ENCODE peak calls at places on chromosomes 11 and 22, in ten cellular contexts. V is H7; A is testis; G is stimulated activated CD8-positive, alpha-beta memory T cell treated with anti-CD3 and anti-CD28 coated beads, Interleukin-15, amount 100 ng/mL, for 1 hour; E is HT1080; Q is mammary epithelial cell; S is NCI-H1092 treated with DMSO at 0.1 percent for 48 hours; D is HCEC 1CT; K is cortex of kidney; X is SK-N-DZ. L is an unnamed sample.
A peak's percentile ranks its signal among the peaks of the same experiment; 100 is the strongest.

GRCh38 chr11:63609536-63609935 is 4.7 kb downstream of the PLAAT3 start:
- DNase-seq in V (no peak), A (peak; percentile 58), G (no peak), E (peak; percentile 48), Q (no peak), S (peak; percentile 43), D (no peak), K (no peak), X (no peak), L (no peak)

GRCh38 chr22:42833104-42833503 is 24.0 kb downstream of the ARFGAP3 start:
- DNase-seq in V (no peak), A (no peak), G (no peak), E (no peak), Q (no peak), S (no peak), D (no peak), K (no peak), X (no peak), L (no peak)

GRCh38 chr22:38213319-38214247 is 11.8 kb downstream of the MAFF start:
- DNase-seq in V (no peak), A (no peak), G (no peak), E (no peak), Q (no peak), S (no peak), D (no peak), K (no peak), X (no peak), L (no peak)

GRCh38 chr11:111540921-111541208 is 345 bp downstream of the LAYN start:
- DNase-seq in V (no peak), A (peak; percentile 16), G (no peak), E (no peak), Q (no peak), S (no peak), D (no peak), K (no peak), X (no peak), L (no peak)

GRCh38 chr11:21658654-21659193 is 534.2 kb upstream of the ANO5 start:
- DNase-seq in V (no peak), A (no peak), G (no peak), E (no peak), Q (no peak), S (no peak), D (no peak), K (no peak), X (no peak), L (no peak)

GRCh38 chr11:120714448-120714847 is 202.9 kb downstream of the GRIK4 start:
- DNase-seq in V (no peak), A (no peak), G (no peak), E (peak; percentile 69), Q (no peak), S (no peak), D (peak; percentile 18), K (no peak), X (no peak), L (no peak)

GRCh38 chr11:45860764-45861510 is 13.7 kb downstream of the CRY2 start:
- DNase-seq in V (no peak), A (no peak), G (no peak), E (no peak), Q (no peak), S (no peak), D (no peak), K (no peak), X (no peak), L (no peak)

GRCh38 chr11:90874281-90874680 is 651.4 kb upstream of the CHORDC1 start:
- DNase-seq in V (no peak), A (no peak), G (no peak), E (no peak), Q (peak; percentile 74), S (no peak), D (no peak), K (no peak), X (no peak), L (no peak)

GRCh38 chr11:76010051-76010450 is 195.0 kb downstream of the UVRAG start:
- DNase-seq in V (no peak), A (no peak), G (no peak), E (no peak), Q (no peak), S (no peak), D (no peak), K (no peak), X (no peak), L (no peak)

GRCh38 chr11:115623021-115623451 is 118.8 kb upstream of the CADM1 start:
- DNase-seq in V (no peak), A (peak; percentile 54), G (no peak), E (peak; percentile 93), Q (peak; percentile 68), S (no peak), D (peak; percentile 58), K (no peak), X (no peak), L (no peak)

GRCh38 chr11:125005491-125005890 is 51.5 kb downstream of the CCDC15 start:
- DNase-seq in V (no peak), A (no peak), G (no peak), E (no peak), Q (no peak), S (no peak), D (no peak), K (no peak), X (no peak), L (no peak)

GRCh38 chr11:68690671-68691401 is 6.5 kb downstream of the GAL start:
- DNase-seq in V (peak; percentile 51), A (no peak), G (no peak), E (no peak), Q (no peak), S (no peak), D (no peak), K (no peak), X (no peak), L (no peak)

GRCh38 chr22:17951315-17951714 is 73.0 kb downstream of the MICAL3 start:
- DNase-seq in V (no peak), A (no peak), G (no peak), E (no peak), Q (no peak), S (no peak), D (no peak), K (no peak), X (no peak), L (no peak)

GRCh38 chr11:68532719-68533369 is 72.3 kb downstream of the PPP6R3 start:
- DNase-seq in V (no peak), A (no peak), G (no peak), E (no peak), Q (no peak), S (no peak), D (no peak), K (no peak), X (no peak), L (no peak)

GRCh38 chr22:26952004-26952403 is 294.6 kb downstream of the MIAT start:
- DNase-seq in V (no peak), A (no peak), G (no peak), E (no peak), Q (no peak), S (no peak), D (no peak), K (no peak), X (no peak), L (no peak)

GRCh38 chr11:86688398-86689179 is 16.2 kb upstream of the ME3 start:
- DNase-seq in V (no peak), A (no peak), G (no peak), E (peak; percentile 77), Q (no peak), S (no peak), D (peak; percentile 90), K (no peak), X (no peak), L (no peak)

GRCh38 chr22:40405178-40406062 is 35.0 kb downstream of the SGSM3 start:
- DNase-seq in V (peak; percentile 49), A (no peak), G (no peak), E (no peak), Q (no peak), S (no peak), D (no peak), K (no peak), X (no peak), L (no peak)

GRCh38 chr11:111422494-111423249 is 43.6 kb upstream of the POU2AF1 start:
- DNase-seq in V (peak; percentile 77), A (peak; percentile 78), G (peak; percentile 14), E (peak; percentile 34), Q (no peak), S (peak; percentile 87), D (no peak), K (no peak), X (peak; percentile 47), L (peak; percentile 71)

GRCh38 chr11:68043349-68044144 is 4.7 kb downstream of the TCIRG1 start:
- DNase-seq in V (peak; percentile 78), A (no peak), G (no peak), E (no peak), Q (no peak), S (peak; percentile 57), D (no peak), K (no peak), X (peak; percentile 73), L (no peak)

GRCh38 chr11:127110542-127110941 is 110.0 kb upstream of the KIRREL3 start:
- DNase-seq in V (no peak), A (no peak), G (no peak), E (no peak), Q (no peak), S (no peak), D (no peak), K (no peak), X (no peak), L (no peak)

GRCh38 chr11:36258730-36259360 is 30.4 kb downstream of the COMMD9 start:
- DNase-seq in V (peak; percentile 86), A (peak; percentile 77), G (no peak), E (peak; percentile 63), Q (peak; percentile 35), S (peak; percentile 35), D (peak; percentile 85), K (no peak), X (peak; percentile 78), L (peak; percentile 68)

GRCh38 chr22:37659066-37659896 is 758 bp downstream of the PDXP start:
- DNase-seq in V (no peak), A (peak; percentile 59), G (no peak), E (no peak), Q (no peak), S (peak; percentile 9), D (no peak), K (no peak), X (no peak), L (no peak)

GRCh38 chr11:91972665-91973266 is 251.9 kb upstream of the FAT3 start:
- DNase-seq in V (no peak), A (no peak), G (no peak), E (no peak), Q (no peak), S (no peak), D (no peak), K (no peak), X (no peak), L (no peak)

GRCh38 chr11:1163911-1164735 is 6.4 kb downstream of the MUC5AC start:
- DNase-seq in V (peak; percentile 63), A (no peak), G (no peak), E (no peak), Q (no peak), S (no peak), D (no peak), K (no peak), X (no peak), L (no peak)

GRCh38 chr11:35488117-35488516 is 37.3 kb downstream of the PAMR1 start:
- DNase-seq in V (no peak), A (no peak), G (no peak), E (no peak), Q (no peak), S (no peak), D (peak; percentile 2), K (no peak), X (no peak), L (no peak)

GRCh38 chr22:20654343-20655208 is 119.3 kb upstream of the SERPIND1 start:
- DNase-seq in V (no peak), A (peak; percentile 7), G (no peak), E (no peak), Q (no peak), S (no peak), D (no peak), K (no peak), X (no peak), L (peak; percentile 3)

GRCh38 chr11:61745796-61746653 is 6.4 kb upstream of the MYRF start:
- DNase-seq in V (no peak), A (peak; percentile 69), G (no peak), E (no peak), Q (no peak), S (no peak), D (no peak), K (no peak), X (peak; percentile 54), L (no peak)

GRCh38 chr11:17526326-17526725 is 17.9 kb downstream of the USH1C start:
- DNase-seq in V (no peak), A (no peak), G (no peak), E (no peak), Q (no peak), S (peak; percentile 42), D (no peak), K (no peak), X (peak; percentile 77), L (no peak)

L was measured in HEK293T.